ENCODE peak calls at places on chromosomes 16 and 17, in seven cellular contexts. One of them, this sample, is unnamed.

GRCh38 chr16:12255473-12255872 is 278.9 kb downstream of the SNX29 start:
- DNase-seq in NCI-H187: no peak
- DNase-seq in astrocyte of the cerebellum: no peak
- DNase-seq in anterior cingulate cortex: no peak
- DNase-seq in cardiac fibroblast: no peak
- DNase-seq in A549: no peak
- DNase-seq in T-helper 2 cell: no peak
- DNase-seq in this sample: no peak

GRCh38 chr16:27532088-27532810 is 17.5 kb downstream of the GTF3C1 start:
- DNase-seq in NCI-H187: no peak
- DNase-seq in astrocyte of the cerebellum: no peak
- DNase-seq in anterior cingulate cortex: no peak
- DNase-seq in cardiac fibroblast: no peak
- DNase-seq in A549: no peak
- DNase-seq in T-helper 2 cell: no peak
- DNase-seq in this sample: no peak

GRCh38 chr16:81405702-81406113 is 38.9 kb upstream of the CMIP start:
- DNase-seq in NCI-H187: no peak
- DNase-seq in astrocyte of the cerebellum: peak; percentile 90
- DNase-seq in anterior cingulate cortex: no peak
- DNase-seq in cardiac fibroblast: peak; percentile 90
- DNase-seq in A549: peak; percentile 96
- DNase-seq in T-helper 2 cell: no peak
- DNase-seq in this sample: peak; percentile 93

GRCh38 chr16:4359914-4360313 is 8.8 kb upstream of the PAM16 start:
- DNase-seq in NCI-H187: no peak
- DNase-seq in astrocyte of the cerebellum: no peak
- DNase-seq in anterior cingulate cortex: no peak
- DNase-seq in cardiac fibroblast: no peak
- DNase-seq in A549: no peak
- DNase-seq in T-helper 2 cell: no peak
- DNase-seq in this sample: no peak

GRCh38 chr17:60091908-60092331 is 13.2 kb upstream of the HEATR6 start:
- DNase-seq in NCI-H187: no peak
- DNase-seq in astrocyte of the cerebellum: peak; percentile 49
- DNase-seq in anterior cingulate cortex: no peak
- DNase-seq in cardiac fibroblast: peak; percentile 35
- DNase-seq in A549: no peak
- DNase-seq in T-helper 2 cell: no peak
- DNase-seq in this sample: no peak

GRCh38 chr17:17641621-17642409 is 39.4 kb upstream of the RAI1 start:
- DNase-seq in NCI-H187: peak; percentile 21
- DNase-seq in astrocyte of the cerebellum: peak; percentile 71
- DNase-seq in anterior cingulate cortex: peak; percentile 68
- DNase-seq in cardiac fibroblast: peak; percentile 86
- DNase-seq in A549: peak; percentile 70
- DNase-seq in T-helper 2 cell: peak; percentile 45
- DNase-seq in this sample: peak; percentile 86

GRCh38 chr16:87233928-87234327 is 83.3 kb downstream of the C16orf95 start:
- DNase-seq in NCI-H187: no peak
- DNase-seq in astrocyte of the cerebellum: peak; percentile 19
- DNase-seq in anterior cingulate cortex: no peak
- DNase-seq in cardiac fibroblast: peak; percentile 63
- DNase-seq in A549: no peak
- DNase-seq in T-helper 2 cell: no peak
- DNase-seq in this sample: no peak

GRCh38 chr17:10875411-10875810 is 37.5 kb upstream of the PIRT start:
- DNase-seq in NCI-H187: no peak
- DNase-seq in astrocyte of the cerebellum: no peak
- DNase-seq in anterior cingulate cortex: no peak
- DNase-seq in cardiac fibroblast: peak; percentile 2
- DNase-seq in A549: no peak
- DNase-seq in T-helper 2 cell: no peak
- DNase-seq in this sample: no peak

GRCh38 chr17:66789961-66790421 is 44.9 kb upstream of the CACNG5 start:
- DNase-seq in NCI-H187: no peak
- DNase-seq in astrocyte of the cerebellum: no peak
- DNase-seq in anterior cingulate cortex: no peak
- DNase-seq in cardiac fibroblast: no peak
- DNase-seq in A549: no peak
- DNase-seq in T-helper 2 cell: no peak
- DNase-seq in this sample: no peak

GRCh38 chr16:85464342-85465305 is 148.5 kb upstream of the GSE1 start:
- DNase-seq in NCI-H187: peak; percentile 30
- DNase-seq in astrocyte of the cerebellum: no peak
- DNase-seq in anterior cingulate cortex: no peak
- DNase-seq in cardiac fibroblast: no peak
- DNase-seq in A549: no peak
- DNase-seq in T-helper 2 cell: no peak
- DNase-seq in this sample: no peak

GRCh38 chr17:35313875-35314409 is 59.5 kb downstream of the SLFN11 start:
- DNase-seq in NCI-H187: no peak
- DNase-seq in astrocyte of the cerebellum: no peak
- DNase-seq in anterior cingulate cortex: no peak
- DNase-seq in cardiac fibroblast: no peak
- DNase-seq in A549: no peak
- DNase-seq in T-helper 2 cell: peak; percentile 9
- DNase-seq in this sample: peak; percentile 26

GRCh38 chr16:70749006-70749678 is 51.8 kb downstream of the VAC14 start:
- DNase-seq in NCI-H187: no peak
- DNase-seq in astrocyte of the cerebellum: no peak
- DNase-seq in anterior cingulate cortex: peak; percentile 18
- DNase-seq in cardiac fibroblast: no peak
- DNase-seq in A549: no peak
- DNase-seq in T-helper 2 cell: no peak
- DNase-seq in this sample: peak; percentile 51

GRCh38 chr16:8877894-8878522 is 4.1 kb upstream of the LITAFD start:
- DNase-seq in NCI-H187: no peak
- DNase-seq in astrocyte of the cerebellum: no peak
- DNase-seq in anterior cingulate cortex: no peak
- DNase-seq in cardiac fibroblast: no peak
- DNase-seq in A549: no peak
- DNase-seq in T-helper 2 cell: no peak
- DNase-seq in this sample: no peak

GRCh38 chr16:22141746-22142145 is 20.6 kb upstream of the SDR42E2 start:
- DNase-seq in NCI-H187: no peak
- DNase-seq in astrocyte of the cerebellum: no peak
- DNase-seq in anterior cingulate cortex: no peak
- DNase-seq in cardiac fibroblast: peak; percentile 8
- DNase-seq in A549: peak; percentile 55
- DNase-seq in T-helper 2 cell: no peak
- DNase-seq in this sample: peak; percentile 23

GRCh38 chr16:84598391-84598750 is 19.5 kb downstream of the COTL1 start:
- DNase-seq in NCI-H187: no peak
- DNase-seq in astrocyte of the cerebellum: no peak
- DNase-seq in anterior cingulate cortex: no peak
- DNase-seq in cardiac fibroblast: no peak
- DNase-seq in A549: no peak
- DNase-seq in T-helper 2 cell: no peak
- DNase-seq in this sample: no peak

GRCh38 chr16:68361485-68361884 is 50.7 kb downstream of the PRMT7 start:
- DNase-seq in NCI-H187: no peak
- DNase-seq in astrocyte of the cerebellum: no peak
- DNase-seq in anterior cingulate cortex: no peak
- DNase-seq in cardiac fibroblast: no peak
- DNase-seq in A549: no peak
- DNase-seq in T-helper 2 cell: no peak
- DNase-seq in this sample: no peak

GRCh38 chr17:36602030-36602737 is 801 bp downstream of the MRM1 start:
- DNase-seq in NCI-H187: no peak
- DNase-seq in astrocyte of the cerebellum: no peak
- DNase-seq in anterior cingulate cortex: peak; percentile 37
- DNase-seq in cardiac fibroblast: no peak
- DNase-seq in A549: no peak
- DNase-seq in T-helper 2 cell: no peak
- DNase-seq in this sample: peak; percentile 31

GRCh38 chr17:61619953-61620352 is 28.9 kb upstream of the NACA2 start:
- DNase-seq in NCI-H187: no peak
- DNase-seq in astrocyte of the cerebellum: no peak
- DNase-seq in anterior cingulate cortex: no peak
- DNase-seq in cardiac fibroblast: no peak
- DNase-seq in A549: no peak
- DNase-seq in T-helper 2 cell: no peak
- DNase-seq in this sample: no peak

This sample was measured in MCF 10A.